ENCODE peak calls at places on chromosomes 5 and 9, in four cellular contexts. U is T-helper 9 cell, A is NCI-H1092 treated with DMSO at 0.1 percent for 48 hours, E is SW 1271. J is an unnamed sample.

GRCh38 chr5:72817076-72817476 is 615 bp downstream of the TNPO1 start:
- DNase-seq in U (peak; percentile 15), A (peak; percentile 60), E (peak; percentile 66), J (no peak)

GRCh38 chr9:96080364-96080763 is 204.9 kb downstream of the ERCC6L2 start:
- DNase-seq in U (no peak), A (no peak), E (no peak), J (peak; percentile 73)

GRCh38 chr9:135307314-135307713 is 172.3 kb upstream of the PPP1R26 start:
- DNase-seq in E (no peak), A (no peak), U (no peak), J (no peak)

GRCh38 chr9:108961151-108961550 is 27.0 kb downstream of the ABITRAM start:
- DNase-seq in A (no peak), E (no peak), U (no peak), J (no peak)

GRCh38 chr9:69472101-69472625 is 147.1 kb downstream of the ENTREP1 start:
- DNase-seq in U (no peak), E (no peak), A (peak; percentile 1), J (no peak)

GRCh38 chr9:133258061-133259015 is 16.7 kb downstream of the ABO start:
- DNase-seq in U (no peak), E (no peak), A (no peak), J (no peak)

GRCh38 chr9:38226491-38226951 is 157.5 kb upstream of the SHB start:
- DNase-seq in E (no peak), A (peak; percentile 95), U (no peak), J (no peak)

GRCh38 chr5:14143843-14144585 is 872 bp downstream of the TRIO start:
- DNase-seq in U (peak; percentile 9), E (no peak), A (peak; percentile 37), J (no peak)

GRCh38 chr9:72022846-72023245 is 37.6 kb downstream of the C9orf57 start:
- DNase-seq in U (no peak), A (no peak), E (no peak), J (peak; percentile 58)

GRCh38 chr5:127096328-127096993 is 23.2 kb upstream of the C5orf63 start:
- DNase-seq in U (no peak), E (no peak), A (no peak), J (no peak)

GRCh38 chr9:128412120-128412790 is 8.4 kb upstream of the CERCAM start:
- DNase-seq in A (peak; percentile 67), E (no peak), U (peak; percentile 37), J (no peak)

GRCh38 chr5:157778121-157778805 is 34.8 kb downstream of the LSM11 start:
- DNase-seq in A (peak; percentile 81), U (no peak), E (no peak), J (no peak)

GRCh38 chr5:93162201-93162654 is 418.8 kb downstream of the NR2F1-AS1 start:
- DNase-seq in E (peak; percentile 49), U (no peak), A (no peak), J (no peak)

GRCh38 chr5:1763548-1763911 is 36.1 kb downstream of the MRPL36 start:
- DNase-seq in E (peak; percentile 44), U (peak; percentile 17), A (no peak), J (no peak)

GRCh38 chr5:126656397-126657007 is 55.8 kb downstream of the PHAX start:
- DNase-seq in U (peak; percentile 18), E (peak; percentile 58), A (peak; percentile 25), J (peak; percentile 7)

GRCh38 chr9:95055851-95056551 is 261.5 kb downstream of the FANCC start:
- DNase-seq in E (no peak), A (peak; percentile 78), U (no peak), J (no peak)

GRCh38 chr5:169591636-169592035 is 8.1 kb downstream of the SPDL1 start:
- DNase-seq in U (no peak), A (no peak), E (no peak), J (no peak)

GRCh38 chr5:15995206-15996052 is 184.2 kb downstream of the MARCHF11 start:
- DNase-seq in U (no peak), A (no peak), E (peak; percentile 64), J (no peak)

GRCh38 chr5:11527994-11528393 is 376.3 kb downstream of the CTNND2 start:
- DNase-seq in A (no peak), E (no peak), U (no peak), J (no peak)

J was measured in keratinocyte.